ENCODE peak calls at places on chromosomes 1 and 21, in five cellular contexts. S is K562, D is WTC11, C is GM12878, E is HepG2. K is an unnamed sample.

GRCh38 chr1:93964777-93965200 is 55.6 kb upstream of the GCLM start:
- DNase-seq in E (peak; percentile 90), S (no peak), C (peak; percentile 8), D (no peak), K (peak; percentile 91)

GRCh38 chr1:9590945-9591668 is 2.4 kb downstream of the TMEM201 start:
- DNase-seq in C (no peak), E (no peak), D (no peak), S (no peak), K (no peak)

GRCh38 chr21:27817902-27818623 is 851.2 kb upstream of the ADAMTS5 start:
- DNase-seq in E (no peak), C (no peak), D (no peak), S (no peak), K (no peak)

GRCh38 chr1:41925712-41926111 is 7.0 kb upstream of the HIVEP3 start:
- DNase-seq in E (no peak), S (no peak), C (no peak), D (no peak), K (no peak)

GRCh38 chr1:161307230-161307768 is 2.5 kb downstream of the MPZ start:
- DNase-seq in E (peak; percentile 54), S (peak; percentile 70), C (no peak), D (no peak), K (peak; percentile 29)

GRCh38 chr1:203144661-203145060 is 17.1 kb downstream of the ADORA1 start:
- DNase-seq in S (no peak), D (no peak), C (no peak), E (peak; percentile 6), K (no peak)

GRCh38 chr1:245345191-245345884 is 190.6 kb downstream of the KIF26B start:
- DNase-seq in C (no peak), S (peak; percentile 72), E (no peak), D (peak; percentile 67), K (no peak)

GRCh38 chr1:240691521-240692338 is 79.8 kb upstream of the GREM2 start:
- DNase-seq in D (peak; percentile 50), S (no peak), C (no peak), E (peak; percentile 5), K (peak; percentile 26)

DNA sequence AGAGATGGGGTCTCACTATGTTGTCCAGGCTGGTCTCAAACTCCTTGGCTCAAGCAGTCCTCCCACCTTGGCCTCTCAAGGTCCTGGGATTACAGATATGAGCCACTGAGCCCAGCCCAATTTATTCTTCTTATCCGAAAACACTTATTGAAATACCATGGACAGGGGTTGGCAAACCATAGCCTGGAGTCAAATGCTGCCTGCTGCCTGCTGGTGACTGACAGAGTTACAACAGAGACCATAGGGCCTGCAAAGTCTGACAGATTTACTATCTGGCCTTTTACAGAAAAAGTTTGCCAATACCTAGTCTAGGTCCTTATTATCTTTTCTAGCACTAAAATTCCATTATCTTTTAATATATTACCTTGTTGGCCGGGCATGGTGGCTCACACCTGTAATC is 87.1 kb upstream of the ZNF281 start:
- DNase-seq in C (no peak), D (no peak), S (no peak), E (no peak), K (no peak)
- TF ChIP-seq ESRRA in C (no peak), D (no peak), S (no peak), E (no peak), K (no peak)

GRCh38 chr21:46599251-46599572 is 5.7 kb downstream of the S100B start:
- DNase-seq in E (peak; percentile 94), C (no peak), S (peak; percentile 15), D (no peak), K (no peak)
- TF ChIP-seq ESRRA in E (no peak), C (no peak), S (no peak), D (no peak), K (no peak)

GRCh38 chr1:6223617-6224016 is 12.1 kb downstream of the ICMT start:
- DNase-seq in C (no peak), S (no peak), D (no peak), E (no peak), K (no peak)

GRCh38 chr1:6222644-6223043 is 13.1 kb downstream of the ICMT start:
- DNase-seq in C (no peak), S (no peak), E (no peak), D (no peak), K (no peak)

GRCh38 chr1:6224733-6225132 is 11.0 kb downstream of the ICMT start:
- DNase-seq in D (no peak), E (no peak), C (no peak), S (no peak), K (no peak)

GRCh38 chr1:6221210-6221784 is 14.5 kb downstream of the ICMT start:
- DNase-seq in C (no peak), S (no peak), D (no peak), E (no peak), K (no peak)

DNA sequence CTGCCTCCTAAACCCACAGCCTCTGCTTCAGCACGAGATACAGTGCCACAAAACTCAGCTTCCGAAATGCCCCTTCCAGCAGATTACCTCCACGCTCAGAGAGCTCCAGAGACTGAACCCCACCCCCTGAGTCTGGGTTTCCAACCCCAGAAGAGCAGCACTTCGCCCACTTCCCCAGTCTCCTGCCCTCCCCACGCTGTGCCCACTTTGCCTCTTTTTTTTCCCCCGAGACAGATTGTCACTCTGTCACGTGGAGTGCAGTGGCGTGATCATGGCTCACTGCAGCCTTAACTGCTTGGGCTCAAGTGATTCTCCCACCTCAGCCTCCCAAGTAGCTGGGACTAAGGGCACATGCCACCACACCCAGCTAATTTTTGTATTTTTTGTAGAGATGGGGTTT is 10.1 kb downstream of the ICMT start:
- DNase-seq in S (no peak), E (no peak), D (no peak), C (no peak), K (no peak)
- TF ChIP-seq ESRRA in S (no peak), E (no peak), D (no peak), C (no peak), K (no peak)

GRCh38 chr1:179337343-179337742 is 28.4 kb upstream of the AXDND1 start:
- DNase-seq in D (no peak), S (no peak), C (no peak), E (no peak), K (no peak)
- TF ChIP-seq ESRRA in D (no peak), S (no peak), C (no peak), E (no peak), K (no peak)